ENCODE peak calls at places on chromosome 5, in seven cellular contexts. One of them, this sample, is unnamed.

GRCh38 chr5:56212127-56212879 is 20.8 kb downstream of the ANKRD55 start:
- DNase-seq in trophoblast cell: no peak
- DNase-seq in IMR-90: no peak
- DNase-seq in mesendoderm: no peak
- DNase-seq in mesenchymal stem cell: no peak
- DNase-seq in H1: no peak
- DNase-seq in H9: no peak
- DNase-seq in this sample: no peak

GRCh38 chr5:132901036-132901435 is 27.6 kb downstream of the LEAP2 start:
- DNase-seq in H1: no peak
- DNase-seq in mesenchymal stem cell: no peak
- DNase-seq in trophoblast cell: no peak
- DNase-seq in IMR-90: no peak
- DNase-seq in mesendoderm: no peak
- DNase-seq in H9: no peak
- DNase-seq in this sample: no peak

GRCh38 chr5:15683332-15683731 is 183.4 kb downstream of the FBXL7 start:
- DNase-seq in mesendoderm: peak
- DNase-seq in IMR-90: peak
- DNase-seq in mesenchymal stem cell: peak
- DNase-seq in H1: peak
- DNase-seq in trophoblast cell: no peak
- DNase-seq in H9: peak
- DNase-seq in this sample: peak

GRCh38 chr5:107604990-107605389 is 65.7 kb downstream of the EFNA5 start:
- DNase-seq in H1: no peak
- DNase-seq in trophoblast cell: no peak
- DNase-seq in mesendoderm: no peak
- DNase-seq in IMR-90: peak
- DNase-seq in H9: no peak
- DNase-seq in mesenchymal stem cell: peak
- DNase-seq in this sample: no peak

GRCh38 chr5:149212203-149212951 is 59.3 kb upstream of the AFAP1L1 start:
- DNase-seq in mesenchymal stem cell: peak
- DNase-seq in H9: no peak
- DNase-seq in trophoblast cell: no peak
- DNase-seq in IMR-90: peak
- DNase-seq in H1: no peak
- DNase-seq in mesendoderm: no peak
- DNase-seq in this sample: no peak

GRCh38 chr5:6632324-6632930 is 417 bp downstream of the NSUN2 start:
- DNase-seq in IMR-90: no peak
- DNase-seq in mesenchymal stem cell: peak
- DNase-seq in H1: no peak
- DNase-seq in mesendoderm: peak
- DNase-seq in trophoblast cell: peak
- DNase-seq in H9: no peak
- DNase-seq in this sample: no peak

GRCh38 chr5:180898621-180899246 is at the start of gene BTNL8:
- DNase-seq in H9: no peak
- DNase-seq in mesendoderm: no peak
- DNase-seq in IMR-90: no peak
- DNase-seq in mesenchymal stem cell: no peak
- DNase-seq in H1: no peak
- DNase-seq in trophoblast cell: no peak
- DNase-seq in this sample: no peak

GRCh38 chr5:62652225-62652624 is 73.6 kb downstream of the LRRC70 start:
- DNase-seq in trophoblast cell: no peak
- DNase-seq in H9: no peak
- DNase-seq in mesendoderm: no peak
- DNase-seq in IMR-90: no peak
- DNase-seq in mesenchymal stem cell: no peak
- DNase-seq in H1: no peak
- DNase-seq in this sample: no peak

GRCh38 chr5:79173626-79174025 is 62.0 kb downstream of the BHMT start:
- DNase-seq in mesendoderm: no peak
- DNase-seq in IMR-90: no peak
- DNase-seq in trophoblast cell: no peak
- DNase-seq in H9: no peak
- DNase-seq in H1: no peak
- DNase-seq in mesenchymal stem cell: no peak
- DNase-seq in this sample: no peak

GRCh38 chr5:157801-158200 is 33.5 kb upstream of the LRRC14B start:
- DNase-seq in trophoblast cell: no peak
- DNase-seq in H9: peak
- DNase-seq in mesendoderm: no peak
- DNase-seq in mesenchymal stem cell: no peak
- DNase-seq in H1: peak
- DNase-seq in IMR-90: no peak
- DNase-seq in this sample: no peak

GRCh38 chr5:179530069-179530998 is 20.0 kb upstream of the RUFY1 start:
- DNase-seq in mesendoderm: peak
- DNase-seq in H9: peak
- DNase-seq in H1: peak
- DNase-seq in trophoblast cell: no peak
- DNase-seq in IMR-90: no peak
- DNase-seq in mesenchymal stem cell: peak
- DNase-seq in this sample: peak

GRCh38 chr5:105947461-105947860 is 1723.3 kb downstream of the EFNA5 start:
- DNase-seq in trophoblast cell: no peak
- DNase-seq in IMR-90: no peak
- DNase-seq in mesendoderm: no peak
- DNase-seq in H9: no peak
- DNase-seq in mesenchymal stem cell: no peak
- DNase-seq in H1: no peak
- DNase-seq in this sample: no peak

GRCh38 chr5:2187687-2188086 is 305.0 kb upstream of the IRX4 start:
- DNase-seq in mesenchymal stem cell: no peak
- DNase-seq in H1: peak
- DNase-seq in H9: peak
- DNase-seq in IMR-90: no peak
- DNase-seq in trophoblast cell: no peak
- DNase-seq in mesendoderm: no peak
- DNase-seq in this sample: no peak

GRCh38 chr5:72509401-72509800 is 2.2 kb upstream of the ZNF366 start:
- DNase-seq in H9: no peak
- DNase-seq in H1: no peak
- DNase-seq in IMR-90: no peak
- DNase-seq in mesendoderm: no peak
- DNase-seq in trophoblast cell: no peak
- DNase-seq in mesenchymal stem cell: no peak
- DNase-seq in this sample: no peak

GRCh38 chr5:92544567-92544966 is 1036.5 kb downstream of the NR2F1-AS1 start:
- DNase-seq in IMR-90: peak
- DNase-seq in mesenchymal stem cell: peak
- DNase-seq in H9: no peak
- DNase-seq in mesendoderm: no peak
- DNase-seq in trophoblast cell: no peak
- DNase-seq in H1: no peak
- DNase-seq in this sample: no peak

GRCh38 chr5:56155992-56156584 is 77.0 kb downstream of the ANKRD55 start:
- DNase-seq in trophoblast cell: peak
- DNase-seq in mesenchymal stem cell: no peak
- DNase-seq in IMR-90: no peak
- DNase-seq in mesendoderm: no peak
- DNase-seq in H9: no peak
- DNase-seq in H1: no peak
- DNase-seq in this sample: no peak

GRCh38 chr5:147084702-147085101 is 150.1 kb upstream of the STK32A start:
- DNase-seq in H1: no peak
- DNase-seq in mesenchymal stem cell: no peak
- DNase-seq in trophoblast cell: no peak
- DNase-seq in mesendoderm: no peak
- DNase-seq in H9: no peak
- DNase-seq in IMR-90: no peak
- DNase-seq in this sample: peak

GRCh38 chr5:138975098-138975847 is 100.1 kb upstream of the LRRTM2 start:
- DNase-seq in trophoblast cell: no peak
- DNase-seq in mesenchymal stem cell: peak
- DNase-seq in H1: no peak
- DNase-seq in H9: no peak
- DNase-seq in mesendoderm: no peak
- DNase-seq in IMR-90: peak
- DNase-seq in this sample: no peak

GRCh38 chr5:21613971-21614488 is 1239.1 kb downstream of the CDH12 start:
- DNase-seq in mesenchymal stem cell: no peak
- DNase-seq in trophoblast cell: no peak
- DNase-seq in H1: no peak
- DNase-seq in H9: peak
- DNase-seq in IMR-90: no peak
- DNase-seq in mesendoderm: peak
- DNase-seq in this sample: no peak

GRCh38 chr5:179619776-179620175 is 3.7 kb downstream of the HNRNPH1 start:
- DNase-seq in trophoblast cell: no peak
- DNase-seq in mesenchymal stem cell: no peak
- DNase-seq in mesendoderm: no peak
- DNase-seq in H1: no peak
- DNase-seq in H9: no peak
- DNase-seq in IMR-90: peak
- DNase-seq in this sample: no peak

GRCh38 chr5:159099049-159099760 is 511 bp downstream of the EBF1 start:
- DNase-seq in mesenchymal stem cell: peak
- DNase-seq in H1: peak
- DNase-seq in trophoblast cell: no peak
- DNase-seq in mesendoderm: peak
- DNase-seq in H9: peak
- DNase-seq in IMR-90: peak
- DNase-seq in this sample: peak
- H3K9ac ChIP-seq in mesenchymal stem cell: peak
- H3K9ac ChIP-seq in H1: no peak
- H3K9ac ChIP-seq in trophoblast cell: no peak
- H3K9ac ChIP-seq in mesendoderm: peak
- H3K9ac ChIP-seq in H9: no peak
- H3K9ac ChIP-seq in IMR-90: peak
- H3K9ac ChIP-seq in this sample: peak

DNA sequence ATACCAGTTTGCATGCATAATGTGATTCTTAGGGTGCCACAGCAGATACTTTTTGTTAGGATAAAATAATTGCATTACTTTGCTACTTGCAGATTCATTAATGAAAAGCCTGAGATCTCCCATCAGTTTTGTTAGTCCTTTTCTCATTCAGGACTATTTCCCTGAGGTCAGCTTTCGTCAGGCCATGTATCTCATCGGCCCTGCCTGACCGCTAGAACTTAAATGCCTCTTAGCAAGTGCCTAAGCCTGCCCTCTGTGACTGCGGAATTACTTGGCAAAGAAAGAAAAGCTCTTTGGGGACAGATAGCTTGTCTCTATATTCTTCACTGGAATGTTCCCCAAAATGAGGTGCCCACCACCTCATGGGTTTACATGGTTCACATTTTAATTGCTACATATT is 147.8 kb downstream of the KCTD16 start:
- DNase-seq in mesendoderm: peak
- DNase-seq in mesenchymal stem cell: no peak
- DNase-seq in trophoblast cell: no peak
- DNase-seq in IMR-90: no peak
- DNase-seq in H9: peak
- DNase-seq in H1: no peak
- DNase-seq in this sample: no peak
- H3K18ac ChIP-seq in mesendoderm: no peak
- H3K18ac ChIP-seq in mesenchymal stem cell: no peak
- H3K18ac ChIP-seq in trophoblast cell: no peak
- H3K18ac ChIP-seq in IMR-90: no peak
- H3K18ac ChIP-seq in H9: no peak
- H3K18ac ChIP-seq in H1: no peak
- H3K18ac ChIP-seq in this sample: no peak

GRCh38 chr5:135998889-135999288 is 29.9 kb upstream of the TGFBI start:
- DNase-seq in IMR-90: no peak
- DNase-seq in H9: no peak
- DNase-seq in mesendoderm: no peak
- DNase-seq in H1: no peak
- DNase-seq in trophoblast cell: no peak
- DNase-seq in mesenchymal stem cell: no peak
- DNase-seq in this sample: no peak

GRCh38 chr5:136000147-136000546 is 28.6 kb upstream of the TGFBI start:
- DNase-seq in H1: no peak
- DNase-seq in mesenchymal stem cell: no peak
- DNase-seq in mesendoderm: no peak
- DNase-seq in trophoblast cell: no peak
- DNase-seq in IMR-90: no peak
- DNase-seq in H9: no peak
- DNase-seq in this sample: no peak

GRCh38 chr5:135997936-135998335 is 30.9 kb upstream of the TGFBI start:
- DNase-seq in trophoblast cell: no peak
- DNase-seq in mesendoderm: peak
- DNase-seq in H9: peak
- DNase-seq in H1: peak
- DNase-seq in mesenchymal stem cell: no peak
- DNase-seq in IMR-90: no peak
- DNase-seq in this sample: no peak

GRCh38 chr5:136000937-136001336 is 27.9 kb upstream of the TGFBI start:
- DNase-seq in mesendoderm: no peak
- DNase-seq in IMR-90: no peak
- DNase-seq in H9: no peak
- DNase-seq in H1: no peak
- DNase-seq in mesenchymal stem cell: no peak
- DNase-seq in trophoblast cell: no peak
- DNase-seq in this sample: no peak

GRCh38 chr5:135999396-136000139 is 29.2 kb upstream of the TGFBI start:
- DNase-seq in H1: no peak
- DNase-seq in H9: no peak
- DNase-seq in IMR-90: peak
- DNase-seq in trophoblast cell: no peak
- DNase-seq in mesenchymal stem cell: peak
- DNase-seq in mesendoderm: peak
- DNase-seq in this sample: no peak
- H3K9ac ChIP-seq in H1: no peak
- H3K9ac ChIP-seq in H9: no peak
- H3K9ac ChIP-seq in IMR-90: no peak
- H3K9ac ChIP-seq in trophoblast cell: no peak
- H3K9ac ChIP-seq in mesenchymal stem cell: no peak
- H3K9ac ChIP-seq in mesendoderm: no peak
- H3K9ac ChIP-seq in this sample: no peak

GRCh38 chr5:119454171-119454570 is 1.9 kb downstream of the HSD17B4 start:
- DNase-seq in H9: no peak
- DNase-seq in IMR-90: no peak
- DNase-seq in mesenchymal stem cell: no peak
- DNase-seq in mesendoderm: no peak
- DNase-seq in trophoblast cell: no peak
- DNase-seq in H1: no peak
- DNase-seq in this sample: no peak

DNA sequence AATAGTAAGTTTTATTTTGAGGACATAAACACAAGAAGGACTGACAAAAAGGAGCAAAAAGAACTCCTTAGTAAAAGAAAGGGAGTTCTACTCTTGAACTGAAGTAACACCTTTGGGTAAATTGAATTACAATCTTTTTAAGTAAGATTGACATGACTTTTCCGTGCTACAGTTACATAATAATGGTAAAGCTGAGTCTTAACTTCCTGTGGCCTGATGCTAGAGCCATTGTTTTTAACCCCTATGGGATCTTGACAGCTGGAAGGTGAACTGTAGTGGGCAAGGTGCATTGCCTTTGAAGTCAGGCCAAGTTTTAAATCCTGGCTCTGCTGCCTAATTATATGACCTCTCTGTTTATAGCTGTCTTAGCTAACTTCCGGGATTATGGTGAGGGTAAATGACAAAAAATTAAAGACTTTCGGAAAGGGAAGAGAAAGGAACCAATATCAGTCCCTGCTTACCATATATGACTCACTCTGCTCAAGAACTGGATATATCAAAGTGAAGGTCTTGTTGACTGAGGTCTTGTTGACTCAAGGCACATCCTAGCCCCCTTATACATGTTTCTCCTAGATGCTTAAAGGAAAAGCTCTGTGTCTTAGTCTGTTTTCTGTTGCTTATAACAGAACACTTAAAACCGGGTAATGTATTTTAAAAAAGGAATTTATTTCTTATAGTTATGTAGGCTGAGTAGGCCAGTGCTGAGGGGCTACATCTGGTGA is 6.8 kb downstream of the HSD17B4 start:
- DNase-seq in mesenchymal stem cell: no peak
- DNase-seq in H1: no peak
- DNase-seq in trophoblast cell: no peak
- DNase-seq in mesendoderm: no peak
- DNase-seq in IMR-90: no peak
- DNase-seq in H9: peak
- DNase-seq in this sample: no peak
- H3K18ac ChIP-seq in mesenchymal stem cell: no peak
- H3K18ac ChIP-seq in H1: peak
- H3K18ac ChIP-seq in trophoblast cell: no peak
- H3K18ac ChIP-seq in mesendoderm: no peak
- H3K18ac ChIP-seq in IMR-90: no peak
- H3K18ac ChIP-seq in H9: no peak
- H3K18ac ChIP-seq in this sample: no peak